ENCODE peak calls at places on chromosomes 5 and 9, in seven cellular contexts. B is C1 segment of cervical spinal cord; I is A549; E is activated CD4-positive, alpha-beta T cell treated with anti-CD3 and anti-CD28 coated beads, Interleukin-2, amount 50 U/mL, for 1 hour; K is stimulated activated CD4-positive, alpha-beta T cell treated with anti-CD3 and anti-CD28 coated beads, TNF-alpha, amount 100 ng/mL, for 4 hours; L is left lobe of liver; P is ELR. Y is an unnamed sample.

GRCh38 chr5:150116667-150117395 is 30.5 kb upstream of the CSF1R start:
- DNase-seq in B (no peak), I (no peak), E (no peak), K (no peak), L (no peak), P (peak), Y (no peak)

GRCh38 chr5:7017004-7017770 is 304.0 kb downstream of the TENT4A start:
- DNase-seq in B (no peak), I (no peak), E (no peak), K (no peak), L (no peak), P (no peak), Y (no peak)

GRCh38 chr5:81778642-81779041 is 27.7 kb upstream of the SSBP2 start:
- DNase-seq in B (no peak), I (no peak), E (no peak), K (no peak), L (no peak), P (peak), Y (no peak)

GRCh38 chr9:86098793-86099694 is at the start of gene GOLM1:
- DNase-seq in B (no peak), I (peak), E (no peak), K (no peak), L (peak), P (peak), Y (peak)

GRCh38 chr5:116583085-116583766 is 8.6 kb upstream of the SEMA6A start:
- DNase-seq in B (no peak), I (no peak), E (no peak), K (no peak), L (no peak), P (peak), Y (no peak)

GRCh38 chr5:124461857-124462423 is 284.5 kb downstream of the ZNF608 start:
- DNase-seq in B (no peak), I (no peak), E (no peak), K (no peak), L (no peak), P (no peak), Y (no peak)

GRCh38 chr5:138021771-138022170 is 11.1 kb downstream of the FAM13B start:
- DNase-seq in B (no peak), I (no peak), E (no peak), K (no peak), L (no peak), P (no peak), Y (no peak)

GRCh38 chr9:16309350-16310271 is 560.9 kb downstream of the BNC2 start:
- DNase-seq in B (no peak), I (no peak), E (no peak), K (no peak), L (no peak), P (no peak), Y (no peak)

GRCh38 chr9:34589656-34590375 is at the start of gene CNTFR:
- DNase-seq in B (no peak), I (no peak), E (no peak), K (no peak), L (peak), P (no peak), Y (peak)

GRCh38 chr9:134215709-134216448 is 51.5 kb upstream of the RNU6ATAC start:
- DNase-seq in B (no peak), I (no peak), E (no peak), K (no peak), L (peak), P (peak), Y (no peak)

GRCh38 chr9:114117996-114118830 is 19.1 kb upstream of the KIF12 start:
- DNase-seq in B (no peak), I (no peak), E (no peak), K (no peak), L (peak), P (no peak), Y (no peak)

GRCh38 chr5:150656191-150657132 is 4.6 kb upstream of the MYOZ3 start:
- DNase-seq in B (peak), I (peak), E (peak), K (peak), L (peak), P (peak), Y (peak)

Y was measured in activated T-cell treated with anti-CD3 and anti-CD28 coated beads, Interleukin-2, amount 50 U/mL, for 1 hour.